ENCODE peak calls at places on chromosomes 2 and 18, in six cellular contexts. K is CD4-positive, alpha-beta memory T cell; I is psoas muscle; P is Peyer's patch; X is H1; O is ovary. C is an unnamed sample. For H3K4me1, the result is how much of the 10 kb centered on the place peaks cover.

GRCh38 chr18:32287249-32287648 is 97.4 kb downstream of the MEP1B start:
- DNase-seq in K (no peak), I (no peak), P (no peak), X (no peak), O (no peak), C (peak)

GRCh38 chr2:150742094-150742493 is 254.6 kb upstream of the RND3 start:
- DNase-seq in K (no peak), I (no peak), P (no peak), X (no peak), O (no peak), C (no peak)

GRCh38 chr2:215983581-215984351 is 29.6 kb downstream of the MREG start:
- DNase-seq in K (no peak), I (no peak), P (no peak), X (no peak), O (no peak), C (no peak)

GRCh38 chr2:234003972-234004617 is 46.4 kb upstream of the SPP2 start:
- DNase-seq in K (no peak), I (peak), P (no peak), X (no peak), O (no peak), C (no peak)

GRCh38 chr2:215904101-215904500 is 109.2 kb downstream of the MREG start:
- DNase-seq in K (no peak), I (no peak), P (no peak), X (no peak), O (no peak), C (peak)

GRCh38 chr2:71787108-71787415 is 333.7 kb downstream of the DYSF start:
- DNase-seq in K (no peak), I (no peak), P (no peak), X (peak), O (no peak), C (no peak)

GRCh38 chr2:188295067-188295685 is 3.5 kb downstream of the GULP1 start:
- DNase-seq in K (no peak), I (no peak), P (no peak), X (no peak), O (no peak), C (no peak)

GRCh38 chr18:45719106-45719505 is 4.9 kb upstream of the SLC14A1 start:
- DNase-seq in K (no peak), I (no peak), P (no peak), X (no peak), O (no peak), C (no peak)

GRCh38 chr18:48105317-48105716 is 174.9 kb upstream of the SMAD2 start:
- DNase-seq in K (no peak), I (no peak), P (no peak), X (no peak), O (no peak), C (no peak)

GRCh38 chr2:68177541-68177940 is 19.9 kb downstream of the PNO1 start:
- DNase-seq in K (no peak), I (no peak), P (no peak), X (no peak), O (no peak), C (no peak)

GRCh38 chr2:204533629-204534370 is 11.5 kb upstream of the PARD3B start:
- DNase-seq in K (no peak), I (no peak), P (no peak), X (no peak), O (no peak), C (no peak)

GRCh38 chr18:73668051-73668450 is 479.6 kb downstream of the FBXO15 start:
- DNase-seq in K (no peak), I (no peak), P (no peak), X (no peak), O (no peak), C (no peak)

GRCh38 chr2:120716641-120717585 is 18.8 kb upstream of the GLI2 start:
- DNase-seq in K (no peak), I (no peak), P (no peak), X (no peak), O (no peak), C (no peak)

GRCh38 chr2:171244466-171244969 is 83.8 kb upstream of the TLK1 start:
- DNase-seq in K (no peak), I (no peak), P (no peak), X (no peak), O (no peak), C (no peak)

GRCh38 chr2:241689306-241689705 is 2.7 kb upstream of the DTYMK start:
- DNase-seq in K (peak), I (no peak), P (no peak), X (no peak), O (no peak), C (no peak)

GRCh38 chr2:205822578-205822977 is 140.3 kb downstream of the NRP2 start:
- DNase-seq in K (no peak), I (no peak), P (no peak), X (no peak), O (no peak), C (no peak)

GRCh38 chr2:239577306-239577705 is 176.5 kb upstream of the HDAC4 start:
- DNase-seq in K (no peak), I (no peak), P (no peak), X (no peak), O (no peak), C (no peak)

GRCh38 chr2:18722101-18722500 is 132.7 kb upstream of the NT5C1B start:
- DNase-seq in K (no peak), I (no peak), P (no peak), X (no peak), O (no peak), C (no peak)

GRCh38 chr2:23662941-23663729 is 263.8 kb downstream of the ATAD2B start:
- DNase-seq in K (no peak), I (no peak), P (no peak), X (no peak), O (peak), C (peak)

GRCh38 chr2:214575030-214575949 is 164.4 kb downstream of the VWC2L start:
- DNase-seq in K (no peak), I (no peak), P (no peak), X (no peak), O (no peak), C (no peak)

GRCh38 chr2:45276914-45277313 is 267.7 kb upstream of the SIX2 start:
- DNase-seq in K (no peak), I (no peak), P (no peak), X (no peak), O (no peak), C (no peak)

GRCh38 chr2:37523861-37524362 is 147.5 kb downstream of the CDC42EP3 start:
- DNase-seq in K (no peak), I (no peak), P (no peak), X (no peak), O (peak), C (peak)

GRCh38 chr2:12918841-12919445 is 202.2 kb downstream of the TRIB2 start:
- DNase-seq in K (no peak), I (peak), P (peak), X (no peak), O (peak), C (peak)

GRCh38 chr2:162011718-162012564 is 62.1 kb downstream of the DPP4 start:
- DNase-seq in K (peak), I (no peak), P (no peak), X (no peak), O (no peak), C (no peak)

GRCh38 chr2:121429927-121430511 is 100.7 kb upstream of the RNU4ATAC start:
- DNase-seq in K (no peak), I (no peak), P (no peak), X (no peak), O (no peak), C (no peak)

GRCh38 chr2:136060401-136060940 is 57.5 kb downstream of the CXCR4 start:
- DNase-seq in K (no peak), I (no peak), P (no peak), X (no peak), O (no peak), C (no peak)

GRCh38 chr2:120404941-120405768 is 59.2 kb downstream of the INHBB start:
- DNase-seq in K (no peak), I (no peak), P (no peak), X (no peak), O (no peak), C (no peak)

GRCh38 chr2:202005272-202005887 is 28.3 kb upstream of the FZD7 start:
- DNase-seq in K (no peak), I (no peak), P (peak), X (no peak), O (no peak), C (no peak)

GRCh38 chr18:48777026-48777736 is 173.6 kb downstream of the SMAD7 start:
- DNase-seq in K (peak), I (peak), P (peak), X (peak), O (peak), C (peak)

GRCh38 chr2:199131256-199131655 is 326.5 kb downstream of the SATB2 start:
- DNase-seq in K (no peak), I (no peak), P (no peak), X (no peak), O (no peak), C (no peak)

GRCh38 chr2:226798422-226799210 is 1.0 kb downstream of the IRS1 start:
- DNase-seq in K (peak), I (peak), P (peak), X (peak), O (peak), C (peak)

GRCh38 chr2:24434576-24434975 is 56.5 kb upstream of the NCOA1 start:
- DNase-seq in K (no peak), I (peak), P (no peak), X (no peak), O (no peak), C (peak)

GRCh38 chr2:101741775-101742520 is 44.4 kb downstream of the MAP4K4 start:
- DNase-seq in K (no peak), I (no peak), P (no peak), X (no peak), O (no peak), C (no peak)
- H3K4me1 ChIP-seq in K (half or more), I (half or more), P (under half), X (under half), O (under half), C (under half)

GRCh38 chr18:50661013-50661412 is 101.1 kb downstream of the MAPK4 start:
- DNase-seq in K (no peak), I (no peak), P (no peak), X (no peak), O (no peak), C (no peak)
- H3K4me1 ChIP-seq in K (under half), I (under half), P (under half), X (under half), O (under half), C (under half)

GRCh38 chr2:54528311-54528945 is 72.3 kb downstream of the SPTBN1 start:
- DNase-seq in K (no peak), I (no peak), P (no peak), X (no peak), O (no peak), C (no peak)
- H3K4me1 ChIP-seq in K (under half), I (under half), P (under half), X (under half), O (under half), C (under half)

GRCh38 chr2:127581050-127581345 is 45.5 kb downstream of the MYO7B start:
- DNase-seq in K (no peak), I (no peak), P (no peak), X (peak), O (no peak), C (no peak)
- H3K4me1 ChIP-seq in K (under half), I (under half), P (under half), X (under half), O (under half), C (under half)

GRCh38 chr2:75456111-75456510 is 104.6 kb downstream of the EVA1A start:
- DNase-seq in K (no peak), I (no peak), P (no peak), X (no peak), O (no peak), C (no peak)

GRCh38 chr2:75450068-75450467 is 110.7 kb downstream of the EVA1A start:
- DNase-seq in K (no peak), I (no peak), P (no peak), X (no peak), O (no peak), C (no peak)

GRCh38 chr2:75454221-75454620 is 106.5 kb downstream of the EVA1A start:
- DNase-seq in K (no peak), I (no peak), P (no peak), X (no peak), O (no peak), C (no peak)

GRCh38 chr2:75456825-75457224 is 103.9 kb downstream of the EVA1A start:
- DNase-seq in K (no peak), I (no peak), P (no peak), X (no peak), O (no peak), C (no peak)

GRCh38 chr2:75453696-75454095 is 107.0 kb downstream of the EVA1A start:
- DNase-seq in K (no peak), I (no peak), P (no peak), X (no peak), O (no peak), C (no peak)
- H3K4me1 ChIP-seq in K (under half), I (under half), P (under half), X (under half), O (under half), C (under half)